ENCODE peak calls at places on chromosomes 13 and 19, in eight cellular contexts. D, H, W, F, O, Y, N and B are unnamed samples.
A peak's percentile ranks its signal among the peaks of the same experiment; 100 is the strongest.

GRCh38 chr13:99280166-99280565 is 22.0 kb upstream of the GPR18 start:
- DNase-seq in D (no peak), H (peak; percentile 8), W (no peak), F (no peak), O (no peak), Y (peak; percentile 51), N (no peak), B (no peak)

GRCh38 chr19:917323-918151 is at the start of gene KISS1R:
- DNase-seq in D (peak; percentile 84), H (peak; percentile 29), W (no peak), F (no peak), O (peak; percentile 71), Y (no peak), N (peak; percentile 77), B (peak; percentile 40)

GRCh38 chr19:33281296-33281926 is 20.9 kb downstream of the CEBPA start:
- DNase-seq in D (no peak), H (no peak), W (no peak), F (no peak), O (no peak), Y (no peak), N (no peak), B (no peak)

GRCh38 chr13:21703846-21704245 is 33.0 kb downstream of the FGF9 start:
- DNase-seq in D (no peak), H (no peak), W (no peak), F (no peak), O (no peak), Y (no peak), N (no peak), B (no peak)

GRCh38 chr19:4624301-4624700 is 15.0 kb upstream of the TNFAIP8L1 start:
- DNase-seq in D (no peak), H (no peak), W (no peak), F (no peak), O (no peak), Y (no peak), N (no peak), B (no peak)

GRCh38 chr13:103663996-103664395 is 597.8 kb upstream of the SLC10A2 start:
- DNase-seq in D (no peak), H (no peak), W (no peak), F (no peak), O (no peak), Y (no peak), N (no peak), B (no peak)

GRCh38 chr19:13277104-13277809 is 127.0 kb downstream of the IER2 start:
- DNase-seq in D (peak; percentile 76), H (peak; percentile 77), W (peak; percentile 78), F (peak; percentile 48), O (peak; percentile 47), Y (peak; percentile 78), N (no peak), B (peak; percentile 47)

GRCh38 chr13:101434486-101434885 is 18.0 kb upstream of the ITGBL1 start:
- DNase-seq in D (no peak), H (no peak), W (no peak), F (no peak), O (no peak), Y (no peak), N (no peak), B (no peak)

GRCh38 chr19:35522745-35523327 is 5.3 kb downstream of the SBSN start:
- DNase-seq in D (no peak), H (no peak), W (no peak), F (no peak), O (no peak), Y (no peak), N (no peak), B (no peak)

GRCh38 chr19:40236366-40236765 is 9.9 kb upstream of the CCNP start:
- DNase-seq in D (no peak), H (no peak), W (no peak), F (no peak), O (no peak), Y (no peak), N (no peak), B (no peak)

GRCh38 chr13:30727491-30728350 is 7.6 kb upstream of the ALOX5AP start:
- DNase-seq in D (no peak), H (no peak), W (no peak), F (no peak), O (peak; percentile 46), Y (no peak), N (no peak), B (no peak)

GRCh38 chr13:78743972-78744371 is 85.0 kb upstream of the OBI1 start:
- DNase-seq in D (no peak), H (no peak), W (no peak), F (no peak), O (no peak), Y (no peak), N (no peak), B (no peak)

GRCh38 chr19:9917322-9917721 is 19.0 kb downstream of the OLFM2 start:
- DNase-seq in D (peak; percentile 81), H (peak; percentile 63), W (peak; percentile 43), F (no peak), O (no peak), Y (peak; percentile 35), N (no peak), B (no peak)

GRCh38 chr19:46745521-46746280 is at the start of gene FKRP:
- DNase-seq in D (peak; percentile 86), H (no peak), W (no peak), F (no peak), O (peak; percentile 64), Y (no peak), N (no peak), B (peak; percentile 50)

GRCh38 chr13:75675421-75675820 is 39.3 kb downstream of the LMO7 start:
- DNase-seq in D (no peak), H (peak; percentile 20), W (peak; percentile 28), F (no peak), O (no peak), Y (no peak), N (no peak), B (no peak)

GRCh38 chr13:79749985-79750551 is 269.1 kb downstream of the NDFIP2 start:
- DNase-seq in D (no peak), H (peak; percentile 99), W (peak; percentile 81), F (peak; percentile 87), O (no peak), Y (no peak), N (no peak), B (no peak)

GRCh38 chr13:45231722-45232121 is 30.9 kb upstream of the KCTD4 start:
- DNase-seq in D (peak; percentile 11), H (peak; percentile 64), W (peak; percentile 54), F (no peak), O (no peak), Y (no peak), N (no peak), B (no peak)

GRCh38 chr13:30128095-30128494 is 179.3 kb downstream of the KATNAL1 start:
- DNase-seq in D (no peak), H (peak; percentile 36), W (no peak), F (no peak), O (no peak), Y (no peak), N (no peak), B (no peak)

GRCh38 chr19:53908106-53908932 is 759 bp upstream of the CACNG7 start:
- DNase-seq in D (peak; percentile 89), H (peak; percentile 67), W (peak; percentile 40), F (no peak), O (peak; percentile 85), Y (peak; percentile 32), N (no peak), B (no peak)

GRCh38 chr19:11269408-11269807 is 7.1 kb upstream of the DOCK6 start:
- DNase-seq in D (no peak), H (no peak), W (peak; percentile 38), F (no peak), O (no peak), Y (no peak), N (no peak), B (no peak)

GRCh38 chr13:41696163-41697003 is 239.0 kb downstream of the RGCC start:
- DNase-seq in D (no peak), H (peak; percentile 59), W (peak; percentile 82), F (no peak), O (no peak), Y (no peak), N (no peak), B (no peak)

GRCh38 chr13:35367586-35367985 is 108.9 kb downstream of the MAB21L1 start:
- DNase-seq in D (no peak), H (no peak), W (no peak), F (no peak), O (no peak), Y (no peak), N (no peak), B (no peak)
- TF ChIP-seq CTCF in D (no peak), H (no peak), W (no peak), F (no peak), O (no peak), Y (no peak), N (no peak), B (no peak)

GRCh38 chr13:28313579-28313978 is 175.2 kb downstream of the PAN3 start:
- DNase-seq in D (no peak), H (peak; percentile 69), W (peak; percentile 55), F (no peak), O (no peak), Y (no peak), N (no peak), B (no peak)
- TF ChIP-seq CTCF in D (peak; percentile 37), H (peak; percentile 39), W (peak; percentile 44), F (no peak), O (no peak), Y (no peak), N (peak; percentile 8), B (no peak)

DNA sequence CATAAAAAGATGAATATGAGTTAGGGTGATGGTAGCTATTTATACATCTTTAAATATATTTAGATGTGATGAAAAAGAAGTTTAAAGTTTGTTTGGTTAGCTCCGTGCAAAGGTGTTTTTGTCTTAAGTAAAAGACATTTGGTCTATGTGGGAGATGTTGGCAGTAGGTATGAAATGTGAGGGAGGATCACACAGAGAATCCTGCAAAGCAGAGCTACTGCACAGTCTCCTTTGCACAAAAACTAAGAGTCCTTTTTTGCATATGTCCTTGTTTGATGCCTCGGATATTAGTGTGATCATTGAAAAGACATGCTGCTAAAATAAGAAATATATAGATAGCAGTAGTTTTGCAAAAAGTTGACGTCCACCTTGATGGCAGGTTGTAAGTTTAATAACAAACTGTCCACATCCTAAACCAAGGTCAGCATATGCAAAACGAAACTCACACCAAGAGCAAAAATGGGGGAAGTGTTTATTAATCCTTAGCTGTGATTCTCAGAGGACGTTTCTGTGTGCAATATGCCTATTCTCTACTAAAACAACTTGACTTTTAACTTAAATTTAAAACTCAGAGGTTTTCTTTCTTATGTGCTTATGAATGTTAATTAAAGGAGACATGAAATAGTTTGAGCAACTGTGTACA is 870.1 kb downstream of the PCDH9 start:
- DNase-seq in D (no peak), H (no peak), W (no peak), F (no peak), O (no peak), Y (no peak), N (no peak), B (no peak)
- TF ChIP-seq CTCF in D (no peak), H (no peak), W (no peak), F (no peak), O (no peak), Y (no peak), N (no peak), B (no peak)

DNA sequence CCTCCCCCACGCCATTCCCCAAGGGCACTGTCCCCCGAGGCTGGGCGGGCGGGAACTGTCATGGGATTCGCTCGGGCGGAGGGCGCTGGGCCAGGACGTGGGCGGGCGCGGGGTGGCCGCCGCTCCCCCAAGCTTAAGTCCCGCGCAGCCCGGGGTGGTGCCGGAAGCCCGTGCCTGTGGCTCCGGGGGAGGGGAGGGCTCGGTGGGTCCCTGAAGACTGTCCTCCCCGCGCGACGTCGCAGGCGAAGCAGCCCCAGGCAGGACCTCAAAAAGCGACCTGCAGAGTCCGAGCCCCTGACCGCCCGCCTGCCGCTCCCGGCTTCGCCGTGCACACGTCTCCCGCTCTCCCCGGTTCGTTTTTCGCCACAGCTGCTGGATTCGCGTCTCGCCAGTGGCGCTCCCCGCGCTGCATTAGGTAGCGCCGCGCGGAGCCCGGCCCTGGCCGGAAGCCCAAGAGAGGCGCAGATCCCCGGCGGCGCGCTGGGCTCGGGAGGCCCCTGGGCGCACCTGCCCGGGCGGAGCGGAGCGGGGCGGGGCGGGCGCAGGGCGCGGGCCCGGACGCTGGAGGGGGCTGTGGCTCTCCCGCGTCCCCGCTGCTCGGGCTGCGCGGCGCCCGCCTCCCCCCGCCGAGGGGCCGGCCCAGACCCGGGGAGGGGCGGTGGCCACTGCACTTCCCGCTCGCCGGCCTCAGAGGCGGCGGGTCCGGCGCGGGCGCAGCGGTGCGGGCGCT is at the start of gene FARP1:
- DNase-seq in D (peak; percentile 95), H (peak; percentile 73), W (peak; percentile 62), F (peak; percentile 71), O (peak; percentile 90), Y (peak; percentile 79), N (peak; percentile 92), B (no peak)
- TF ChIP-seq CTCF in D (no peak), H (no peak), W (no peak), F (peak; percentile 16), O (no peak), Y (no peak), N (peak; percentile 27), B (no peak)